ENCODE peak calls at places on chromosomes 1 and 21, in seven cellular contexts. One of them, this sample, is unnamed.
A peak's percentile ranks its signal among the peaks of the same experiment; 100 is the strongest.

GRCh38 chr1:1089731-1090423 is 15.8 kb upstream of the RNF223 start:
- DNase-seq in mesenchymal stem cell: no peak
- DNase-seq in K562: no peak
- DNase-seq in IMR-90: no peak
- DNase-seq in neuronal stem cell: no peak
- DNase-seq in GM23338: no peak
- DNase-seq in A549: no peak
- DNase-seq in this sample: no peak

GRCh38 chr1:245306628-245307410 is 152.0 kb downstream of the KIF26B start:
- DNase-seq in mesenchymal stem cell: peak; percentile 43
- DNase-seq in K562: no peak
- DNase-seq in IMR-90: no peak
- DNase-seq in neuronal stem cell: no peak
- DNase-seq in GM23338: no peak
- DNase-seq in A549: no peak
- DNase-seq in this sample: no peak

GRCh38 chr1:50412813-50413476 is 10.3 kb downstream of the DMRTA2 start:
- DNase-seq in mesenchymal stem cell: no peak
- DNase-seq in K562: peak; percentile 3
- DNase-seq in IMR-90: no peak
- DNase-seq in neuronal stem cell: no peak
- DNase-seq in GM23338: no peak
- DNase-seq in A549: no peak
- DNase-seq in this sample: no peak

GRCh38 chr1:157841708-157842107 is at the start of gene CD5L:
- DNase-seq in mesenchymal stem cell: no peak
- DNase-seq in K562: no peak
- DNase-seq in IMR-90: no peak
- DNase-seq in neuronal stem cell: no peak
- DNase-seq in GM23338: no peak
- DNase-seq in A549: no peak
- DNase-seq in this sample: no peak

GRCh38 chr1:94746635-94747525 is 73.3 kb upstream of the SLC44A3 start:
- DNase-seq in mesenchymal stem cell: peak; percentile 70
- DNase-seq in K562: no peak
- DNase-seq in IMR-90: no peak
- DNase-seq in neuronal stem cell: no peak
- DNase-seq in GM23338: no peak
- DNase-seq in A549: no peak
- DNase-seq in this sample: no peak

GRCh38 chr1:19802269-19802668 is 2.6 kb upstream of the TMCO4 start:
- DNase-seq in mesenchymal stem cell: no peak
- DNase-seq in K562: no peak
- DNase-seq in IMR-90: no peak
- DNase-seq in neuronal stem cell: no peak
- DNase-seq in GM23338: peak; percentile 69
- DNase-seq in A549: no peak
- DNase-seq in this sample: no peak

GRCh38 chr1:29396438-29397255 is 160.3 kb downstream of the PTPRU start:
- DNase-seq in mesenchymal stem cell: no peak
- DNase-seq in K562: no peak
- DNase-seq in IMR-90: peak; percentile 8
- DNase-seq in neuronal stem cell: no peak
- DNase-seq in GM23338: peak; percentile 40
- DNase-seq in A549: no peak
- DNase-seq in this sample: no peak

GRCh38 chr1:182549346-182549745 is 39.7 kb downstream of the RNASEL start:
- DNase-seq in mesenchymal stem cell: no peak
- DNase-seq in K562: no peak
- DNase-seq in IMR-90: no peak
- DNase-seq in neuronal stem cell: no peak
- DNase-seq in GM23338: no peak
- DNase-seq in A549: no peak
- DNase-seq in this sample: no peak

GRCh38 chr21:15823486-15824150 is 93.8 kb downstream of the USP25 start:
- DNase-seq in mesenchymal stem cell: no peak
- DNase-seq in K562: no peak
- DNase-seq in IMR-90: no peak
- DNase-seq in neuronal stem cell: no peak
- DNase-seq in GM23338: no peak
- DNase-seq in A549: no peak
- DNase-seq in this sample: no peak

GRCh38 chr1:197599789-197600188 is 175.5 kb downstream of the DENND1B start:
- DNase-seq in mesenchymal stem cell: no peak
- DNase-seq in K562: no peak
- DNase-seq in IMR-90: no peak
- DNase-seq in neuronal stem cell: no peak
- DNase-seq in GM23338: no peak
- DNase-seq in A549: no peak
- DNase-seq in this sample: no peak

GRCh38 chr1:147223740-147224615 is 1.2 kb downstream of the FMO5 start:
- DNase-seq in mesenchymal stem cell: no peak
- DNase-seq in K562: no peak
- DNase-seq in IMR-90: no peak
- DNase-seq in neuronal stem cell: no peak
- DNase-seq in GM23338: peak; percentile 34
- DNase-seq in A549: no peak
- DNase-seq in this sample: no peak

GRCh38 chr1:192474080-192474683 is 101.4 kb upstream of the RGS1 start:
- DNase-seq in mesenchymal stem cell: peak; percentile 50
- DNase-seq in K562: peak; percentile 50
- DNase-seq in IMR-90: peak; percentile 23
- DNase-seq in neuronal stem cell: peak; percentile 24
- DNase-seq in GM23338: peak; percentile 71
- DNase-seq in A549: peak; percentile 30
- DNase-seq in this sample: peak; percentile 4

GRCh38 chr1:245235156-245235555 is 80.4 kb downstream of the KIF26B start:
- DNase-seq in mesenchymal stem cell: no peak
- DNase-seq in K562: no peak
- DNase-seq in IMR-90: no peak
- DNase-seq in neuronal stem cell: no peak
- DNase-seq in GM23338: no peak
- DNase-seq in A549: no peak
- DNase-seq in this sample: no peak

GRCh38 chr21:36035381-36035791 is 24.9 kb downstream of the SETD4 start:
- DNase-seq in mesenchymal stem cell: no peak
- DNase-seq in K562: peak; percentile 38
- DNase-seq in IMR-90: no peak
- DNase-seq in neuronal stem cell: no peak
- DNase-seq in GM23338: peak; percentile 66
- DNase-seq in A549: no peak
- DNase-seq in this sample: no peak

GRCh38 chr1:143643148-143643885 is 328.5 kb downstream of the FAM72C start:
- DNase-seq in mesenchymal stem cell: no peak
- DNase-seq in K562: no peak
- DNase-seq in IMR-90: no peak
- DNase-seq in neuronal stem cell: no peak
- DNase-seq in GM23338: peak; percentile 8
- DNase-seq in A549: no peak
- DNase-seq in this sample: no peak

GRCh38 chr1:2463396-2463795 is 12.7 kb upstream of the PLCH2 start:
- DNase-seq in mesenchymal stem cell: no peak
- DNase-seq in K562: no peak
- DNase-seq in IMR-90: peak; percentile 25
- DNase-seq in neuronal stem cell: no peak
- DNase-seq in GM23338: no peak
- DNase-seq in A549: no peak
- DNase-seq in this sample: no peak

GRCh38 chr1:21280482-21280881 is 9.8 kb downstream of the ECE1 start:
- DNase-seq in mesenchymal stem cell: no peak
- DNase-seq in K562: no peak
- DNase-seq in IMR-90: no peak
- DNase-seq in neuronal stem cell: no peak
- DNase-seq in GM23338: no peak
- DNase-seq in A549: no peak
- DNase-seq in this sample: no peak

GRCh38 chr1:9449106-9449627 is 90.1 kb upstream of the SLC25A33 start:
- DNase-seq in mesenchymal stem cell: peak; percentile 94
- DNase-seq in K562: no peak
- DNase-seq in IMR-90: peak; percentile 47
- DNase-seq in neuronal stem cell: no peak
- DNase-seq in GM23338: no peak
- DNase-seq in A549: no peak
- DNase-seq in this sample: peak; percentile 17

GRCh38 chr1:41672173-41672572 is 187.7 kb upstream of the EDN2 start:
- DNase-seq in mesenchymal stem cell: peak; percentile 60
- DNase-seq in K562: no peak
- DNase-seq in IMR-90: peak; percentile 86
- DNase-seq in neuronal stem cell: no peak
- DNase-seq in GM23338: no peak
- DNase-seq in A549: peak; percentile 47
- DNase-seq in this sample: peak; percentile 91

GRCh38 chr1:41672641-41673313 is 188.3 kb upstream of the EDN2 start:
- DNase-seq in mesenchymal stem cell: no peak
- DNase-seq in K562: no peak
- DNase-seq in IMR-90: peak; percentile 95
- DNase-seq in neuronal stem cell: no peak
- DNase-seq in GM23338: no peak
- DNase-seq in A549: no peak
- DNase-seq in this sample: no peak

GRCh38 chr1:41673355-41673754 is 188.9 kb upstream of the EDN2 start:
- DNase-seq in mesenchymal stem cell: no peak
- DNase-seq in K562: no peak
- DNase-seq in IMR-90: peak; percentile 64
- DNase-seq in neuronal stem cell: no peak
- DNase-seq in GM23338: no peak
- DNase-seq in A549: no peak
- DNase-seq in this sample: no peak

GRCh38 chr1:41673806-41674205 is 189.3 kb upstream of the EDN2 start:
- DNase-seq in mesenchymal stem cell: no peak
- DNase-seq in K562: no peak
- DNase-seq in IMR-90: peak; percentile 17
- DNase-seq in neuronal stem cell: no peak
- DNase-seq in GM23338: no peak
- DNase-seq in A549: no peak
- DNase-seq in this sample: no peak

DNA sequence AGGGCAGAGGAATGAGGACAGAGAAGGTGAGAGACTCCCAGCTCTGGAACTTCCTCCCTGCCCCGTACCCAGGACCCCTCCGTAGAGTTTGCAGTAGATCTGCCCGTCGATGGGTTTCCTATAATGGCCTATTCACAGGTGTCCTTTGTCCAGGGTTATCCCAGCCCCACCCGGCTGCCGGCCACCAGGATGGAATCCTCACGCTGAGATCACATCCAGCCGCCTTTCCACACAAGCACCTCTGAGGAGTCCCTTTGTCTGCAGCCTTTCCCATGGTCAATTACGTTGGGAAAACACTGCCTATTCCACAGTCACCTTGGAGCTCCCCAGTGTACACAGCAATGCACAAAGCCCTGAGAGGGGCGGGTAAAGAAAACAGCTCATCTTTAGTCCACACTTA is 190.0 kb upstream of the EDN2 start:
- DNase-seq in mesenchymal stem cell: no peak
- DNase-seq in K562: no peak
- DNase-seq in IMR-90: no peak
- DNase-seq in neuronal stem cell: no peak
- DNase-seq in GM23338: no peak
- DNase-seq in A549: no peak
- DNase-seq in this sample: no peak
- H3K4me2 ChIP-seq in mesenchymal stem cell: no peak overlapping the region
- H3K4me2 ChIP-seq in K562: no peak overlapping the region
- H3K4me2 ChIP-seq in IMR-90: no peak overlapping the region
- H3K4me2 ChIP-seq in neuronal stem cell: no peak overlapping the region
- H3K4me2 ChIP-seq in GM23338: no peak overlapping the region
- H3K4me2 ChIP-seq in A549: no peak overlapping the region
- H3K4me2 ChIP-seq in this sample: no peak overlapping the region

DNA sequence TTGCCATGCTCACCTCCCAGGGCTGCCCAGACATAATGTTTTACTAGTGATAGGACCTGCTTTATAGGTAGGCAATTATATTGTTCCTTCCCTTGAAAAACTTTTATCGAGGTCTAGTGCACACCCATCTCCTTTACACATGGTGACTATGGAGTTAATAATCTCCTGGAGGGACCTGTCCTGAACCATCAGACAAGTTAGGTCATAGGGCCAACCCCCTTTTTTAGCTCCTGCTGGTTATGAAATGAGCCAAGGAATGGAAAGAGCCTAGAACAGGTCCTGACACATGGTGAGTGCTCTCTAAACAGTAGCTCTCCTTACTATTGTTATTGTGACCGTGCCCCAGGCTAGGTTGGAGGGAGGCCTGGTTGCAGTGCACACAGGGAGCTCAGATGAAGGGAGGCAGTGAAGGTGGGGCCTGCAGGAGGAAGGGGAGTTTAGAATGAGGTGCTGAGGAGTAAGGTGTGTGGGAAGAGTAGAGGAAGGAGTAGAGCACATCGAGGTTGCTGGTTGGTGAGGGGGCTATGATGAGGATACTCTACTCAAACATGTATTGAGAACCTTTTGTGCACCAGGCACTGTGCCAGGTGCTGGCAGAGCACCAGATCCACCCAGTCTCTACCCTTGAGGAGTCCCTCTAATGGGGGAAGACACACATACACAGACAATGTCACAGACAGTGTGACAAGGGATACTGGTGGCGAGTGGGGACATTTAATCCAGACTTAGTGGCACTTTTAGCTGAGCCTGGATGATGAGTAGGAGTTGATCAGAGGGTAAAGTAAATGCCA is 14.1 kb upstream of the LMNA start:
- DNase-seq in mesenchymal stem cell: no peak
- DNase-seq in K562: no peak
- DNase-seq in IMR-90: no peak
- DNase-seq in neuronal stem cell: no peak
- DNase-seq in GM23338: no peak
- DNase-seq in A549: no peak
- DNase-seq in this sample: peak; percentile 73
- H3K4me2 ChIP-seq in mesenchymal stem cell: no peak overlapping the region
- H3K4me2 ChIP-seq in K562: no peak overlapping the region
- H3K4me2 ChIP-seq in IMR-90: no peak overlapping the region
- H3K4me2 ChIP-seq in neuronal stem cell: no peak overlapping the region
- H3K4me2 ChIP-seq in GM23338: no peak overlapping the region
- H3K4me2 ChIP-seq in A549: peak overlapping the region; percentile 43
- H3K4me2 ChIP-seq in this sample: no peak overlapping the region

GRCh38 chr1:22824975-22825374 is 114.3 kb downstream of the EPHB2 start:
- DNase-seq in mesenchymal stem cell: no peak
- DNase-seq in K562: no peak
- DNase-seq in IMR-90: no peak
- DNase-seq in neuronal stem cell: no peak
- DNase-seq in GM23338: no peak
- DNase-seq in A549: no peak
- DNase-seq in this sample: no peak
- H3K4me2 ChIP-seq in mesenchymal stem cell: no peak overlapping the region
- H3K4me2 ChIP-seq in K562: no peak overlapping the region
- H3K4me2 ChIP-seq in IMR-90: no peak overlapping the region
- H3K4me2 ChIP-seq in neuronal stem cell: no peak overlapping the region
- H3K4me2 ChIP-seq in GM23338: no peak overlapping the region
- H3K4me2 ChIP-seq in A549: no peak overlapping the region
- H3K4me2 ChIP-seq in this sample: no peak overlapping the region

DNA sequence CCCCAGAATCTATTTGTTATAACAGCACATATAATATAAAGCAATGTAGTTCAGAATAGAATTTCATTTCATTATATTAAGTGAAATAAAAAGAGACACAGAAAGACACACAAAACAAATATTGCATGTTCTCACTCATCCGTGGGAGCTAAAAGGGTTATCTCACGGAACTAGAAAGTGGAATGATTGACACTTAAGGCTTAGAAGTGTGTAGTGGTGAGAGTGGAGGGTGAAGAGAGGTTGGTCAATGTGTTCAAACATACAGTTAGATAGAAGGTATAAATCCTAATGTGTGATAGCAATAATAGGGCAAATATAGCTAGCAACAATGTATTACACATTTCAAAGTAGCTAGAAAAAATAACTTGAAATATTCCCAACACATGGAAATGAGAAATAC is 1001.7 kb upstream of the TMPRSS15 start:
- DNase-seq in mesenchymal stem cell: no peak
- DNase-seq in K562: no peak
- DNase-seq in IMR-90: no peak
- DNase-seq in neuronal stem cell: no peak
- DNase-seq in GM23338: no peak
- DNase-seq in A549: no peak
- DNase-seq in this sample: no peak
- H3K4me2 ChIP-seq in mesenchymal stem cell: no peak overlapping the region
- H3K4me2 ChIP-seq in K562: no peak overlapping the region
- H3K4me2 ChIP-seq in IMR-90: no peak overlapping the region
- H3K4me2 ChIP-seq in neuronal stem cell: no peak overlapping the region
- H3K4me2 ChIP-seq in GM23338: no peak overlapping the region
- H3K4me2 ChIP-seq in A549: no peak overlapping the region
- H3K4me2 ChIP-seq in this sample: no peak overlapping the region